ENCODE peak calls at places on chromosomes 6 and 20, in four cellular contexts. One of them, this sample, is unnamed.

GRCh38 chr6:37024665-37025337 is 19.3 kb downstream of the FGD2 start:
- DNase-seq in Peyer's patch: no peak
- DNase-seq in HCT116: peak; percentile 70
- DNase-seq in body of pancreas: peak; percentile 90
- DNase-seq in this sample: no peak

GRCh38 chr20:45096781-45097180 is 4.1 kb downstream of the KCNS1 start:
- DNase-seq in Peyer's patch: no peak
- DNase-seq in HCT116: no peak
- DNase-seq in body of pancreas: no peak
- DNase-seq in this sample: no peak

GRCh38 chr6:75437451-75438185 is 56.0 kb downstream of the FILIP1 start:
- DNase-seq in HCT116: no peak
- DNase-seq in Peyer's patch: no peak
- DNase-seq in body of pancreas: no peak
- DNase-seq in this sample: no peak

GRCh38 chr6:139903411-139904157 is 529.1 kb upstream of the CITED2 start:
- DNase-seq in HCT116: no peak
- DNase-seq in Peyer's patch: no peak
- DNase-seq in body of pancreas: no peak
- DNase-seq in this sample: peak; percentile 52

GRCh38 chr6:132967871-132968270 is 153.5 kb downstream of the RPS12 start:
- DNase-seq in HCT116: no peak
- DNase-seq in Peyer's patch: no peak
- DNase-seq in body of pancreas: no peak
- DNase-seq in this sample: no peak

GRCh38 chr6:130559166-130559565 is 193.3 kb downstream of the TMEM200A start:
- DNase-seq in Peyer's patch: no peak
- DNase-seq in HCT116: no peak
- DNase-seq in body of pancreas: no peak
- DNase-seq in this sample: no peak

GRCh38 chr20:62577447-62577846 is 64.9 kb upstream of the SLCO4A1 start:
- DNase-seq in Peyer's patch: peak; percentile 58
- DNase-seq in body of pancreas: peak; percentile 42
- DNase-seq in HCT116: no peak
- DNase-seq in this sample: peak; percentile 18

GRCh38 chr20:1225729-1226313 is at the start of gene RAD21L1:
- DNase-seq in body of pancreas: peak; percentile 80
- DNase-seq in Peyer's patch: peak; percentile 93
- DNase-seq in HCT116: peak; percentile 62
- DNase-seq in this sample: peak; percentile 85

GRCh38 chr6:130069471-130069870 is 51.1 kb downstream of the L3MBTL3 start:
- DNase-seq in Peyer's patch: no peak
- DNase-seq in HCT116: no peak
- DNase-seq in body of pancreas: no peak
- DNase-seq in this sample: no peak

GRCh38 chr20:45336530-45337366 is 11.5 kb downstream of the SDC4 start:
- DNase-seq in Peyer's patch: peak; percentile 74
- DNase-seq in HCT116: no peak
- DNase-seq in body of pancreas: peak; percentile 60
- DNase-seq in this sample: peak; percentile 68

DNA sequence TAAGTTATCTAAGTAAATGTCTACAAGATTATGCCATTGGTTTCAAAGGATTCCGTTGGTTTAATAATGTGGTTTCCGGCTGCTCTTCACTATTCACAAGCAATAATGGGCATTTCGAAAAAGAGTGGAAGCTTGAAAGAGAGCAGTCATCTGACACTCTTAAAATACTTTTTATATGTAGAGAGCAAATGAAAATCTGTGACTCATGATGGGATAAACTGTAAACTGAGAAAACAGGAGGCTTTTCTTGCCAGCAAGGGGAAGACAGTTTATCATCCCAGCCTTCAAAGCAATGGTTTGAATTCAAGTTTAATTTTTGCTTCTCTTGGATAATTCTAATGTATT is 145.7 kb downstream of the KHDC1L start:
- DNase-seq in Peyer's patch: no peak
- DNase-seq in body of pancreas: no peak
- DNase-seq in HCT116: no peak
- DNase-seq in this sample: no peak
- TF ChIP-seq POLR2A in Peyer's patch: no peak
- TF ChIP-seq POLR2A in body of pancreas: no peak
- TF ChIP-seq POLR2A in HCT116: no peak
- TF ChIP-seq POLR2A in this sample: no peak

GRCh38 chr20:63640086-63640485 is 13.1 kb downstream of the STMN3 start:
- DNase-seq in body of pancreas: no peak
- DNase-seq in HCT116: no peak
- DNase-seq in Peyer's patch: peak; percentile 46
- DNase-seq in this sample: no peak
- H3K27ac ChIP-seq in body of pancreas: peak overlapping the region; percentile 8
- H3K27ac ChIP-seq in HCT116: no peak overlapping the region
- H3K27ac ChIP-seq in Peyer's patch: peak overlapping the region; percentile 74
- H3K27ac ChIP-seq in this sample: peak overlapping the region; percentile 74

GRCh38 chr6:26198626-26199056 is 111.4 kb downstream of the HFE start:
- DNase-seq in Peyer's patch: no peak
- DNase-seq in body of pancreas: no peak
- DNase-seq in HCT116: peak; percentile 53
- DNase-seq in this sample: no peak

GRCh38 chr6:26196846-26197683 is 109.8 kb downstream of the HFE start:
- DNase-seq in Peyer's patch: peak; percentile 81
- DNase-seq in body of pancreas: peak; percentile 64
- DNase-seq in HCT116: peak; percentile 75
- DNase-seq in this sample: peak; percentile 84

GRCh38 chr6:26195924-26196845 is 109.0 kb downstream of the HFE start:
- DNase-seq in HCT116: no peak
- DNase-seq in body of pancreas: no peak
- DNase-seq in Peyer's patch: no peak
- DNase-seq in this sample: peak; percentile 33

GRCh38 chr6:26199057-26199772 is 112.0 kb downstream of the HFE start:
- DNase-seq in Peyer's patch: peak; percentile 85
- DNase-seq in HCT116: peak; percentile 95
- DNase-seq in body of pancreas: peak; percentile 53
- DNase-seq in this sample: peak; percentile 69

DNA sequence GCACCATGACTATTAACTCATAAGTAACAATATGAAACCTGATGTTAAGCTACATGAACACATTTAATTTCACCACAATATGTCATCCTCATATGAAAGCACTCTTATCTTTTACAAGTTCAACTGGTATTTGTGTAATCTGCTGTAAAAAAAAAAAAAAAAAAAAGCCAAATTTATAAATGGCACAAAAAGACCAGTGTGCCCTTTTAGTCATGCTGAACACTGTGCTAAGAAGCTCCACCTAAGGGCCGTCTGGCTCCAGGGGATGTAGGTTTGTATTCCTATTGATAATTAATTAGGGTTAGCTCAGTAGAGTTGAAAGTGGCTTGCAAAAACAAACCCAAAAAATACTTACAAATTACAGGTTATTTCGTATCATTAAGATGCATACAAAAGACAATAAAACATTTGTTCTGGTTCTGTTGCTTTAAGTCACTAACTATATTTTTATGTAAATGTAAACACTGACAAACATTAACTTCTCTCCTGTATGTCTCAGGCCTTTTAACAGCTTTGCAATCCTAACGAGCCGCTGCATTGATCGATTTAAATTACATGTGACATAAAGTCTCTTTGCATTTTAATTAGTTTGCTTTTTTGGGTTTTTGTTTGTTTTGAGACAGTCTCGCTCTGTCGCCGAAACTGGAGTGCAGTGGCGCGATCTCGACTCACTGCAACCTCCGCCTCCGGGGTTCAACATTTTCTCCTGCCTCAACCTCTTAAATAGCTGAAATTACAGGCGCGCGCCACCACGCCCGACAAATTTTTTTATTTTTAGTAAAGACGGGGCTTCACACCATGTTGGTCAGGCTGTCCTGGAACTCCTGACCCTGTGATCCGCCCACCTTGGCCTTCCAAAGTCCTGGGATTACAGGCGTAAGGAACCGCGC is 110.8 kb downstream of the HFE start:
- DNase-seq in Peyer's patch: peak; percentile 81
- DNase-seq in body of pancreas: peak; percentile 19
- DNase-seq in HCT116: peak; percentile 35
- DNase-seq in this sample: peak; percentile 84
- TF ChIP-seq POLR2A in Peyer's patch: peak; percentile 31
- TF ChIP-seq POLR2A in body of pancreas: peak; percentile 2
- TF ChIP-seq POLR2A in HCT116: peak; percentile 84
- TF ChIP-seq POLR2A in this sample: no peak

DNA sequence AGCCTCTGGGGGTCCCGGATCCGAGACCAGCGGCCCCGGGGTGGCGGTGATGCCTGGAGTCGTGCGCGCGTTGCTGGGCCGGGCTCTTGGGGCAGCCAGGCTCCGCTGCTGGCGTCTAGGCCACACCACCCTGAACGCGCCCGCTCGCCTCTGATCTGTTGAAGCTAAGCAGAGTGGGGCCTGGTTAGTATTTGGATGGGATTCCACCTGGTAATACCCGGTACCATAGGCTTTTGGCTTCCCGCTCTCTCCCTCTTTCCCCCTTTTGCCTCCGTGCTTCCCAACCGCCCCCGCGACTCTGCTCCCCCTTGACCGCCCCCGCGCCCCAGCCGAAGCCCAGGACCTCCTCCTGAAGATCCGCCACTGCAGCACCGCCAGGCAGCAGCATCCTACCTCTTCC is 1383.5 kb upstream of the DEFB115 start:
- DNase-seq in HCT116: no peak
- DNase-seq in Peyer's patch: peak; percentile 58
- DNase-seq in body of pancreas: peak; percentile 56
- DNase-seq in this sample: peak; percentile 29
- H3K27ac ChIP-seq in HCT116: no peak overlapping the region
- H3K27ac ChIP-seq in Peyer's patch: no peak overlapping the region
- H3K27ac ChIP-seq in body of pancreas: no peak overlapping the region
- H3K27ac ChIP-seq in this sample: no peak overlapping the region